ENCODE peak calls at places on chromosomes 3 and 15, in four cellular contexts. One of them, this sample, is unnamed.

GRCh38 chr3:26312826-26313225 is 309.7 kb upstream of the LRRC3B start:
- DNase-seq in hepatocyte: no peak
- DNase-seq in GM06990: no peak
- DNase-seq in MM.1S: no peak
- DNase-seq in this sample: no peak

GRCh38 chr3:46649436-46649835 is 37.1 kb downstream of the FAM240A start:
- DNase-seq in hepatocyte: no peak
- DNase-seq in GM06990: no peak
- DNase-seq in MM.1S: no peak
- DNase-seq in this sample: no peak

GRCh38 chr15:90481023-90481422 is 48.7 kb upstream of the CRTC3 start:
- DNase-seq in hepatocyte: no peak
- DNase-seq in GM06990: no peak
- DNase-seq in MM.1S: no peak
- DNase-seq in this sample: peak; percentile 29

GRCh38 chr15:70248116-70249025 is 150.7 kb upstream of the TLE3 start:
- DNase-seq in hepatocyte: peak; percentile 30
- DNase-seq in GM06990: no peak
- DNase-seq in MM.1S: peak; percentile 23
- DNase-seq in this sample: no peak

GRCh38 chr3:48503406-48504050 is 446 bp downstream of the SHISA5 start:
- DNase-seq in hepatocyte: peak; percentile 72
- DNase-seq in GM06990: no peak
- DNase-seq in MM.1S: no peak
- DNase-seq in this sample: no peak

GRCh38 chr3:128753715-128754114 is 27.7 kb downstream of the RAB7A start:
- DNase-seq in hepatocyte: no peak
- DNase-seq in GM06990: no peak
- DNase-seq in MM.1S: no peak
- DNase-seq in this sample: no peak

GRCh38 chr3:189490749-189491148 is 140.4 kb upstream of the TP63 start:
- DNase-seq in hepatocyte: no peak
- DNase-seq in GM06990: no peak
- DNase-seq in MM.1S: no peak
- DNase-seq in this sample: no peak

GRCh38 chr15:70293138-70293537 is 195.4 kb upstream of the TLE3 start:
- DNase-seq in hepatocyte: no peak
- DNase-seq in GM06990: no peak
- DNase-seq in MM.1S: no peak
- DNase-seq in this sample: no peak

GRCh38 chr3:195807681-195808121 is 4.0 kb downstream of the MUC4 start:
- DNase-seq in hepatocyte: no peak
- DNase-seq in GM06990: no peak
- DNase-seq in MM.1S: no peak
- DNase-seq in this sample: no peak

GRCh38 chr15:95215016-95215415 is 983.7 kb downstream of the MCTP2 start:
- DNase-seq in hepatocyte: no peak
- DNase-seq in GM06990: no peak
- DNase-seq in MM.1S: no peak
- DNase-seq in this sample: no peak

GRCh38 chr3:71694358-71694999 is 30.7 kb downstream of the EIF4E3 start:
- DNase-seq in hepatocyte: peak; percentile 71
- DNase-seq in GM06990: no peak
- DNase-seq in MM.1S: no peak
- DNase-seq in this sample: no peak

GRCh38 chr3:175192536-175192935 is 333.4 kb downstream of the NAALADL2 start:
- DNase-seq in hepatocyte: no peak
- DNase-seq in GM06990: no peak
- DNase-seq in MM.1S: no peak
- DNase-seq in this sample: no peak

GRCh38 chr3:53196575-53197407 is 35.8 kb downstream of the PRKCD start:
- DNase-seq in hepatocyte: peak; percentile 47
- DNase-seq in GM06990: peak; percentile 62
- DNase-seq in MM.1S: peak; percentile 93
- DNase-seq in this sample: peak; percentile 96

GRCh38 chr3:5479229-5479799 is 291.8 kb downstream of the EDEM1 start:
- DNase-seq in hepatocyte: peak; percentile 35
- DNase-seq in GM06990: no peak
- DNase-seq in MM.1S: no peak
- DNase-seq in this sample: peak; percentile 37

GRCh38 chr3:167066977-167067843 is 312.9 kb downstream of the ZBBX start:
- DNase-seq in hepatocyte: peak; percentile 31
- DNase-seq in GM06990: no peak
- DNase-seq in MM.1S: peak; percentile 93
- DNase-seq in this sample: no peak

GRCh38 chr15:35458176-35458856 is 87.6 kb downstream of the DPH6 start:
- DNase-seq in hepatocyte: no peak
- DNase-seq in GM06990: no peak
- DNase-seq in MM.1S: no peak
- DNase-seq in this sample: no peak

GRCh38 chr3:37453393-37454391 is 279.3 kb upstream of the LRRFIP2 start:
- DNase-seq in hepatocyte: peak; percentile 76
- DNase-seq in GM06990: no peak
- DNase-seq in MM.1S: no peak
- DNase-seq in this sample: no peak

GRCh38 chr15:47565986-47566385 is 151.3 kb upstream of the SEMA6D start:
- DNase-seq in hepatocyte: no peak
- DNase-seq in GM06990: no peak
- DNase-seq in MM.1S: no peak
- DNase-seq in this sample: no peak

GRCh38 chr3:9110316-9110715 is 139.1 kb downstream of the SRGAP3 start:
- DNase-seq in hepatocyte: no peak
- DNase-seq in GM06990: no peak
- DNase-seq in MM.1S: no peak
- DNase-seq in this sample: no peak

GRCh38 chr3:146100825-146101444 is 60.0 kb downstream of the PLOD2 start:
- DNase-seq in hepatocyte: no peak
- DNase-seq in GM06990: no peak
- DNase-seq in MM.1S: peak; percentile 22
- DNase-seq in this sample: no peak

GRCh38 chr3:71102111-71103039 is 481.2 kb downstream of the FOXP1 start:
- DNase-seq in hepatocyte: peak; percentile 44
- DNase-seq in GM06990: no peak
- DNase-seq in MM.1S: no peak
- DNase-seq in this sample: no peak

GRCh38 chr3:193842029-193842782 is 249.2 kb downstream of the OPA1 start:
- DNase-seq in hepatocyte: no peak
- DNase-seq in GM06990: peak; percentile 37
- DNase-seq in MM.1S: peak; percentile 41
- DNase-seq in this sample: peak; percentile 65

GRCh38 chr3:11850003-11850402 is 3.3 kb upstream of the TAMM41 start:
- DNase-seq in hepatocyte: no peak
- DNase-seq in GM06990: no peak
- DNase-seq in MM.1S: no peak
- DNase-seq in this sample: no peak

GRCh38 chr15:68668926-68669600 is 90.3 kb downstream of the CORO2B start:
- DNase-seq in hepatocyte: no peak
- DNase-seq in GM06990: no peak
- DNase-seq in MM.1S: no peak
- DNase-seq in this sample: no peak

GRCh38 chr3:119145500-119146167 is at the start of gene TEX55:
- DNase-seq in hepatocyte: peak; percentile 76
- DNase-seq in GM06990: no peak
- DNase-seq in MM.1S: peak; percentile 24
- DNase-seq in this sample: peak; percentile 46

GRCh38 chr3:158532099-158532734 is 38.8 kb upstream of the MLF1 start:
- DNase-seq in hepatocyte: peak; percentile 33
- DNase-seq in GM06990: peak; percentile 3
- DNase-seq in MM.1S: peak; percentile 68
- DNase-seq in this sample: peak; percentile 53

GRCh38 chr15:80367661-80368060 is 36.5 kb upstream of the ARNT2 start:
- DNase-seq in hepatocyte: no peak
- DNase-seq in GM06990: no peak
- DNase-seq in MM.1S: no peak
- DNase-seq in this sample: no peak

GRCh38 chr15:45884289-45884688 is 249.5 kb downstream of the SQOR start:
- DNase-seq in hepatocyte: no peak
- DNase-seq in GM06990: no peak
- DNase-seq in MM.1S: no peak
- DNase-seq in this sample: no peak

GRCh38 chr3:184574552-184575430 is 13.2 kb downstream of the EPHB3 start:
- DNase-seq in hepatocyte: peak; percentile 58
- DNase-seq in GM06990: no peak
- DNase-seq in MM.1S: no peak
- DNase-seq in this sample: no peak

GRCh38 chr3:156180077-156180476 is 59.7 kb downstream of the KCNAB1 start:
- DNase-seq in hepatocyte: no peak
- DNase-seq in GM06990: no peak
- DNase-seq in MM.1S: no peak
- DNase-seq in this sample: no peak

GRCh38 chr3:42547401-42547945 is 34.3 kb downstream of the SEC22C start:
- DNase-seq in hepatocyte: peak; percentile 82
- DNase-seq in GM06990: peak; percentile 32
- DNase-seq in MM.1S: peak; percentile 53
- DNase-seq in this sample: peak; percentile 61

GRCh38 chr3:115239717-115240116 is 92.6 kb upstream of the ZBTB20 start:
- DNase-seq in hepatocyte: peak; percentile 70
- DNase-seq in GM06990: no peak
- DNase-seq in MM.1S: no peak
- DNase-seq in this sample: no peak

GRCh38 chr3:138768126-138768525 is 66.6 kb downstream of the PIK3CB start:
- DNase-seq in hepatocyte: no peak
- DNase-seq in GM06990: peak; percentile 16
- DNase-seq in MM.1S: no peak
- DNase-seq in this sample: peak; percentile 21

GRCh38 chr3:61371123-61371522 is 119.9 kb upstream of the FHIT start:
- DNase-seq in hepatocyte: peak; percentile 15
- DNase-seq in GM06990: no peak
- DNase-seq in MM.1S: peak; percentile 42
- DNase-seq in this sample: peak; percentile 57
- TF ChIP-seq CTCF in hepatocyte: peak; percentile 57
- TF ChIP-seq CTCF in GM06990: peak; percentile 76
- TF ChIP-seq CTCF in MM.1S: peak; percentile 61
- TF ChIP-seq CTCF in this sample: peak; percentile 67

DNA sequence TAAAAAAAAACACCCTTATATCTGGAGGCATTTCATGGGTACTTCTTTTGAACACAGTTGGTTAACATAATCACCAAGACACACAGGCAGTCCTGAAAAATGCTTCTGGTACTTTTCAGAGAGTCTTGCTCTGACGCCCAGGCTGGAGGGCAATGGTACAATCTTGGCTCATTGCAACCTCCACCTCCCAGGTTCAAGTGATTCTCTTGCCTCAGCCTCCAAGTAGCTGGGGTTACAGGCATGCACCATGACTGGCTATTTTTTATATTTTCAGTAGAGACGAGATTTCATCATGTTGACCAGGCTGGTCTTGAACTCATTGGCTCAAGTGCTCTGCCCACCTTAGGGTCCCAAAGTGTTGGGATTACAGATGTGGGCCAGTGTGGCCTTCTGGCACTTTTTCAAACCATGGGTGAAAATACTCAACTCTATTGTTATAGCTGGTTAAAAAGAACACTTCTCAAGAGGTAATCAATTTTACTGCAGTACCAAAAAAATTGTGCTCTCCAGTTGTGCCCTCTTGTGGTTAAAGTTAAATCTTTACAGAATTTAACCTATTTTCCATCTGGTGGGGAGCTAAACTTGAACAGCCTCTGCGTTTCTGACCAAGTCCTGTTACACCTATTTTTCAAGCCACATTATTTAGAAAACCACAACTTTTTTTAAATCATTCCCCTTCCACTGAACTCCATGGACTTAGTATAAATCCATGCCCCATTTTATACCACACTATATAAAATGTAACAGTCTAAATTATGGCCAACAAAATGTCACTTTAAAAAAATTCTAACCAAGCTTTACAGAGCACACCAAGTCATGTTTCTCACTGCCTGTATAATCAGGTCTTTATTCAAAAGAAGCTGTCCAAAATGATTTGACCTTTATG is 1.2 kb upstream of the SNAPC5 start:
- DNase-seq in hepatocyte: peak; percentile 24
- DNase-seq in GM06990: no peak
- DNase-seq in MM.1S: peak; percentile 53
- DNase-seq in this sample: peak; percentile 47
- TF ChIP-seq CTCF in hepatocyte: peak; percentile 50
- TF ChIP-seq CTCF in GM06990: peak; percentile 24
- TF ChIP-seq CTCF in MM.1S: peak; percentile 36
- TF ChIP-seq CTCF in this sample: peak; percentile 30

GRCh38 chr3:169508426-169508825 is 155.1 kb downstream of the MECOM start:
- DNase-seq in hepatocyte: no peak
- DNase-seq in GM06990: no peak
- DNase-seq in MM.1S: no peak
- DNase-seq in this sample: no peak
- TF ChIP-seq CTCF in hepatocyte: peak; percentile 27
- TF ChIP-seq CTCF in GM06990: no peak
- TF ChIP-seq CTCF in MM.1S: no peak
- TF ChIP-seq CTCF in this sample: no peak

GRCh38 chr15:71471347-71471746 is 339.0 kb upstream of the NR2E3 start:
- DNase-seq in hepatocyte: peak; percentile 17
- DNase-seq in GM06990: no peak
- DNase-seq in MM.1S: peak; percentile 21
- DNase-seq in this sample: peak; percentile 69

GRCh38 chr15:71465109-71465508 is 345.2 kb upstream of the NR2E3 start:
- DNase-seq in hepatocyte: no peak
- DNase-seq in GM06990: no peak
- DNase-seq in MM.1S: no peak
- DNase-seq in this sample: no peak

GRCh38 chr15:71472699-71473098 is 337.7 kb upstream of the NR2E3 start:
- DNase-seq in hepatocyte: no peak
- DNase-seq in GM06990: no peak
- DNase-seq in MM.1S: no peak
- DNase-seq in this sample: peak; percentile 20

GRCh38 chr15:71468715-71469114 is 341.6 kb upstream of the NR2E3 start:
- DNase-seq in hepatocyte: no peak
- DNase-seq in GM06990: no peak
- DNase-seq in MM.1S: no peak
- DNase-seq in this sample: no peak

DNA sequence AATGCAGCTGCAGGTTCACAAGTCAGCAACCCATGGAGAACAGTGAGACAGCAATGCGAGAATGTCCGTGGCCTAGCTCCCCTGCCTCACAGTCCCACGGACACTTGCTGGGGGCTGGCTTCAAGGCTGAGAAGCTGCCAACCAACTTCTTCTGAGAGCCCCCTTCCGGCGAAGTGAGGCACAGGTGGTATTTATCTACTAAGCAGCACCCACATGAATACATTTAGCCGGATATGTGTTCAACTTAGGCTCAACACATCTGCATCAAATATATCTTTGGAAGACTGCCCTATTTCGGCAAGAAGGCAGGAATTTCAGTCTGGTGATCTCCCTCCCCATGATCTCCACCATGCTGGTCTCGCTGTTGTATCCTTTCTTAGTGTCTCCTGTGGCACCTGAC is 341.0 kb upstream of the NR2E3 start:
- DNase-seq in hepatocyte: no peak
- DNase-seq in GM06990: no peak
- DNase-seq in MM.1S: no peak
- DNase-seq in this sample: no peak
- TF ChIP-seq CTCF in hepatocyte: no peak
- TF ChIP-seq CTCF in GM06990: no peak
- TF ChIP-seq CTCF in MM.1S: no peak
- TF ChIP-seq CTCF in this sample: no peak

This sample was measured in GM12865.